ENCODE peak calls at places on chromosomes 13 and 19, in seven cellular contexts. V is K562, K is thyroid gland, C is tibial nerve, M is A549, U is breast epithelium, E is heart left ventricle. J is an unnamed sample.

GRCh38 chr19:14559916-14560775 is 11.7 kb downstream of the NDUFB7 start:
- DNase-seq in E (peak), V (no peak), M (no peak), U (no peak), C (no peak), K (no peak), J (no peak)

GRCh38 chr13:53200498-53201453 is 172.2 kb downstream of the OLFM4 start:
- DNase-seq in M (no peak), V (no peak), E (peak), U (peak), C (peak), K (peak), J (peak)

GRCh38 chr13:23743269-23743668 is 145.9 kb downstream of the MIPEP start:
- DNase-seq in V (no peak), K (no peak), U (no peak), C (no peak), M (no peak), E (no peak), J (no peak)

GRCh38 chr19:34664870-34665269 is 12.1 kb downstream of the SCGB2B2 start:
- DNase-seq in K (no peak), U (no peak), M (no peak), V (no peak), E (no peak), C (no peak), J (no peak)

GRCh38 chr13:95564948-95565347 is 12.4 kb downstream of the CLDN10 start:
- DNase-seq in U (no peak), C (no peak), K (no peak), M (no peak), E (no peak), V (no peak), J (no peak)

GRCh38 chr19:48480476-48481190 is 11.5 kb downstream of the CYTH2 start:
- DNase-seq in C (peak), K (no peak), M (no peak), E (peak), V (no peak), U (no peak), J (no peak)

GRCh38 chr19:18814063-18814462 is 17.7 kb upstream of the UPF1 start:
- DNase-seq in E (no peak), K (no peak), U (no peak), V (no peak), M (no peak), C (peak), J (no peak)

GRCh38 chr19:38654478-38655079 is 7.1 kb downstream of the ACTN4 start:
- DNase-seq in M (no peak), C (no peak), E (no peak), K (no peak), V (no peak), U (no peak), J (no peak)

GRCh38 chr13:40993987-40994386 is 25.1 kb downstream of the ELF1 start:
- DNase-seq in M (no peak), C (no peak), V (no peak), U (no peak), E (no peak), K (peak), J (no peak)

GRCh38 chr13:28805193-28805819 is 14.8 kb upstream of the MTUS2 start:
- DNase-seq in M (no peak), E (peak), U (no peak), K (peak), C (no peak), V (peak), J (peak)

GRCh38 chr13:70579941-70580340 is 471.7 kb upstream of the KLHL1 start:
- DNase-seq in V (no peak), E (no peak), U (no peak), M (no peak), C (no peak), K (no peak), J (no peak)

GRCh38 chr13:27104606-27105005 is 67.0 kb downstream of the USP12 start:
- DNase-seq in E (no peak), C (no peak), M (no peak), U (no peak), V (no peak), K (no peak), J (no peak)

GRCh38 chr13:77969299-77969698 is 50.7 kb upstream of the EDNRB start:
- DNase-seq in K (no peak), E (no peak), C (no peak), U (no peak), M (no peak), V (no peak), J (no peak)

GRCh38 chr13:61146158-61146557 is 269.5 kb downstream of the PCDH20 start:
- DNase-seq in K (no peak), V (no peak), M (no peak), C (no peak), E (no peak), U (no peak), J (no peak)

GRCh38 chr13:42985312-42986175 is 6.5 kb downstream of the EPSTI1 start:
- DNase-seq in K (no peak), M (no peak), V (no peak), U (no peak), C (peak), E (no peak), J (no peak)

GRCh38 chr13:43878897-43879322 is 630 bp downstream of the CCDC122 start:
- DNase-seq in M (peak), U (peak), E (peak), K (peak), C (peak), V (no peak), J (peak)

GRCh38 chr13:78806457-78806856 is 147.5 kb upstream of the OBI1 start:
- DNase-seq in V (no peak), E (no peak), K (no peak), C (no peak), U (no peak), M (peak), J (peak)

GRCh38 chr19:2475018-2475701 is 767 bp upstream of the GADD45B start:
- DNase-seq in M (no peak), K (peak), U (no peak), E (peak), C (no peak), V (peak), J (peak)

GRCh38 chr19:6765738-6766356 is 1.4 kb downstream of the SH2D3A start:
- DNase-seq in V (no peak), M (no peak), E (no peak), K (peak), C (no peak), U (peak), J (no peak)

GRCh38 chr13:26967119-26968038 is 204.2 kb downstream of the USP12 start:
- DNase-seq in K (no peak), U (no peak), C (no peak), E (peak), M (no peak), V (no peak), J (no peak)

GRCh38 chr13:49220856-49221614 is 897 bp downstream of the MLNR start:
- DNase-seq in E (no peak), M (no peak), C (no peak), U (no peak), V (no peak), K (no peak), J (peak)

GRCh38 chr19:39845621-39846175 is 481 bp downstream of the FBL start:
- DNase-seq in K (no peak), U (no peak), E (no peak), C (no peak), V (peak), M (peak), J (peak)

GRCh38 chr19:39845172-39845571 is 1.0 kb downstream of the FBL start:
- DNase-seq in M (no peak), U (no peak), E (no peak), V (no peak), C (no peak), K (no peak), J (no peak)

GRCh38 chr19:39847525-39847924 is 1.3 kb upstream of the FBL start:
- DNase-seq in M (no peak), U (no peak), V (no peak), C (no peak), E (no peak), K (no peak), J (no peak)

GRCh38 chr19:39846678-39847486 is 703 bp upstream of the FBL start:
- DNase-seq in M (no peak), V (peak), C (no peak), E (no peak), U (no peak), K (no peak), J (peak)

DNA sequence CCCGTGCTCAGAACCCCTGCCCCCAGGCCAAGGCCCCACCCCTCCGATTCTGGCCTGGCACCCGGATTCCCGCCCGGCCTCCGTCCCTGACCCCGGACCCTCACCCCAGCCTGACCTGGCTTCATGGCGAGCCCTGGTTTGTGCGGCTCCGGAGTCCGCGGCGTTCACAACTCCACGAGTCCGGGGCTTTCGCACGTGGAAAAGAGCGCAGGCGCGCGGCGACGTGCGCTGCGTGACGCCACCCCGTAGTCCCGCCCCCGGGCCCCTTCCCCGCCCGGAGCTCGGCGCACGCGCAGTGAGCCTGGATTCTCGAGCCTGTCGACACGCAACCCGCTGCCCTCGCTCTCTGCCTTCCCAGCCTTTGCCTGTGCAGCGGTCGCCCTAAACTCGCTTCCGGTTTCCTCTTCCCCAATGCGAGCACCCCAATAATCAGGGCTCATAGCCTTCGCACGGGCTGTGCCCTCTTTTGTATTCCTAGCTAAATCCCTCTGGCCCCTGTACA is at the start of gene FBL:
- DNase-seq in C (peak), U (peak), K (peak), M (peak), E (peak), V (peak), J (peak)
- TF ChIP-seq POLR2A in C (peak), U (peak), K (peak), M (peak), E (peak), V (peak), J (peak)

DNA sequence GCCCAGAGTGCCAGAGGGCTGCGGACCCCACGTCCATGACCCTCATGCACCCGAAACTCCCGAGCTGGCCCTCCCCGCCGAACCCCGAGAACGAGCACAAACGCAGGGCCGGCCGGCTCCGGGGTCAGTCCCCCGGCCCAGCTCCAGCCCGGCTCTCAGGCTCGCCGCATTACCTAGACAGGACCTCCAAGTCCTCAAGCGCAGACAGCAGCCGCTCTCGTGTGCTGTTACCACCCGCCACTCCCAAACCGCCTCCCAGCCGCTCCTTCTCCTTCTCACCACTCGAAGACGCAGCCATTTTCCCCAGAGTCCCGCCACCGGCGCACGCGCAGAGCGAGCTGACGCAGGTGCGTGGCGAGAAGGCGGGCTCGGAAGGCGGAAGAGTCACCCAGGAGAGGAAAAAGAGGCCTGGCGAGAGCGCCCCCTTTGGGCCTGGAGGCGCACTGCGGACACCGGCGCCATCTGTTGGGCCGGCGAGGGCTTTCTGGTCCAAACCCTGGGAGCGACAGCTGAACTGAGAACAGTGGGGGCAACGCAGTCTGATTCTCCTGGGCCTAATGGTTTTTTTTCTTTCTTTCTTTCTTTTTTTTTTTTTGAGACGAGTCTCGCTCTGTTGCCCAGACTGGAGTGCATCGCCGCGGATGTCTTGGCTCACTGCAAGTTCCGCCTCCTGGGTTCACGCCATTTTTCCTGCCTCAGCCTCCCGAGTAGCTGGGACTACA is at the start of gene MED4:
- DNase-seq in E (peak), C (peak), M (peak), V (peak), U (peak), K (peak), J (peak)
- TF ChIP-seq POLR2A in E (peak), C (peak), M (peak), V (peak), U (peak), K (no peak), J (peak)

GRCh38 chr13:111228262-111229144 is 91.9 kb upstream of the TEX29 start:
- DNase-seq in K (no peak), U (no peak), E (no peak), V (no peak), C (no peak), M (no peak), J (no peak)

GRCh38 chr13:111233080-111233479 is 87.4 kb upstream of the TEX29 start:
- DNase-seq in M (no peak), K (no peak), E (no peak), C (no peak), U (no peak), V (no peak), J (no peak)

GRCh38 chr13:111227405-111227804 is 93.0 kb upstream of the TEX29 start:
- DNase-seq in M (no peak), C (no peak), E (no peak), K (no peak), V (no peak), U (no peak), J (no peak)

GRCh38 chr13:111230385-111230930 is 90.0 kb upstream of the TEX29 start:
- DNase-seq in V (no peak), M (no peak), E (no peak), U (no peak), C (no peak), K (no peak), J (no peak)

DNA sequence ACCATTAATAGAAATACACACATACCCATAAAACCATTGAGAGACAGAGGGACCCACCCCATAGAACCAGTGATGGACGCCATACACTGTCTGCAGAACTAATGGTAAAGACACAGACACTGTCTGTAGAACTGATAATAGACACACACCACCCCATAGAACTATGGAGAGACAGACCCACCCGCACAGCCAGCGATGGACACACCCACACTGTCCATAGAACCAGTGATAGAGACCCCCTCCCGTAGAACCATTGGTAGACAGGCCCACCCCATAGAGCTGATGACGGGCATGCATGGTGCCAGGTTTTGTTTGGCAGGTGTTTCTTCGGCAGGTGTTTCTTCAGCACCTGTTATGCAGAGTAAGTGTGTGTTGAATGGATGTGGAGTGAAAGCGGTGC is 88.3 kb upstream of the TEX29 start:
- DNase-seq in K (no peak), E (no peak), C (no peak), M (no peak), V (no peak), U (no peak), J (no peak)
- TF ChIP-seq POLR2A in K (no peak), E (no peak), C (no peak), M (no peak), V (no peak), U (no peak), J (no peak)

DNA sequence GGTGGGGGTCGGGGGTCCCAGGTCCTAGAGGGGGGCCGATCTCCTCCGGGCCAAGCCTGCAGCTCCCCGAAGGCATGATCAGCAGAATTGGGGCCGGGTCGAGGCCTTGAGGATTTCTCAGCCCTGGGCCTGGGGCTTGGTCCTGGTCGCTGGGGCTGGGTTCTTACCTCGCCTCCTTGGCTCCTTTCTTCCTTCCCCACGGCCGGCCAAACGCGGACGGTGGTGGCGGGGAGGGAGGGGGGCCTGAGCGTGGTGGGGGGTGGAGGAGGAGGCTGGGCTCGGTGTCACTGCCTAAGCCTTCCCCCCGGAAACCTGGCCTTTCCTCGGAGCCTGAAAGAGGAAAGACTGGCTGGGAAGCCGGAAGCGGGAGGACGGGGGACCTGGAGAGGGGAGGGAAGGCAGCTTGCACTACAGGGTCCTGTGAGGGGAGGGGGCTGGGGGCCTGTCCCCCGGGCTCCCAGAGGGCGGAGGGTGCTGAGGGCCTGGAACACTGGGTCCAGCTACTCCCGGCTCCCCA is at the start of gene ZNF579:
- DNase-seq in M (peak), E (peak), U (peak), V (peak), K (peak), C (peak), J (peak)
- TF ChIP-seq POLR2A in M (peak), E (no peak), U (no peak), V (peak), K (no peak), C (no peak), J (no peak)

J was measured in erythroblast.